ENCODE peak calls at places on chromosomes 6 and 20, in nine cellular contexts. Z, F, I, C, J, L, A, K and H are unnamed samples.
A peak's percentile ranks its signal among the peaks of the same experiment; 100 is the strongest.

GRCh38 chr6:169905041-169905807 is 153.8 kb downstream of the ERMARD start:
- DNase-seq in Z (no peak), F (no peak), I (no peak), C (no peak), J (no peak), L (no peak), A (no peak), K (peak; percentile 31), H (no peak)

GRCh38 chr6:32954212-32954745 is 1.4 kb upstream of the HLA-DMA start:
- DNase-seq in Z (no peak), F (no peak), I (no peak), C (no peak), J (no peak), L (no peak), A (no peak), K (no peak), H (no peak)

GRCh38 chr20:841568-842546 is 8.3 kb downstream of the FAM110A start:
- DNase-seq in Z (no peak), F (no peak), I (peak; percentile 77), C (no peak), J (no peak), L (no peak), A (no peak), K (no peak), H (no peak)

GRCh38 chr6:135789375-135789774 is 62.1 kb upstream of the PDE7B start:
- DNase-seq in Z (no peak), F (no peak), I (no peak), C (no peak), J (no peak), L (no peak), A (no peak), K (no peak), H (no peak)

GRCh38 chr6:69875715-69876114 is 9.4 kb downstream of the COL19A1 start:
- DNase-seq in Z (no peak), F (no peak), I (no peak), C (no peak), J (no peak), L (no peak), A (no peak), K (no peak), H (no peak)

GRCh38 chr6:131383421-131384411 is 189.3 kb upstream of the ARG1 start:
- DNase-seq in Z (no peak), F (no peak), I (no peak), C (no peak), J (no peak), L (no peak), A (no peak), K (no peak), H (no peak)

GRCh38 chr6:84773431-84774173 is 9.2 kb upstream of the TBX18 start:
- DNase-seq in Z (no peak), F (no peak), I (no peak), C (no peak), J (no peak), L (no peak), A (no peak), K (no peak), H (no peak)

GRCh38 chr6:77456531-77457248 is 6.6 kb downstream of the HTR1B start:
- DNase-seq in Z (no peak), F (no peak), I (no peak), C (no peak), J (no peak), L (no peak), A (no peak), K (no peak), H (no peak)

GRCh38 chr20:52410182-52410647 is 218.6 kb upstream of the ZFP64 start:
- DNase-seq in Z (no peak), F (no peak), I (no peak), C (peak; percentile 38), J (no peak), L (no peak), A (no peak), K (peak; percentile 53), H (no peak)

GRCh38 chr20:23820493-23820892 is 6.0 kb downstream of the CST2 start:
- DNase-seq in Z (no peak), F (no peak), I (no peak), C (no peak), J (no peak), L (no peak), A (no peak), K (no peak), H (no peak)

GRCh38 chr6:149846321-149846720 is 17.8 kb downstream of the LRP11 start:
- DNase-seq in Z (no peak), F (no peak), I (peak; percentile 67), C (no peak), J (no peak), L (no peak), A (no peak), K (peak; percentile 26), H (no peak)

GRCh38 chr6:115999256-115999655 is 61.4 kb downstream of the FRK start:
- DNase-seq in Z (no peak), F (no peak), I (no peak), C (no peak), J (no peak), L (no peak), A (no peak), K (no peak), H (no peak)

GRCh38 chr6:42190784-42191183 is 4.0 kb downstream of the GUCA1B start:
- DNase-seq in Z (no peak), F (no peak), I (no peak), C (no peak), J (no peak), L (no peak), A (no peak), K (no peak), H (no peak)

GRCh38 chr6:16184129-16184528 is 54.3 kb upstream of the GMPR start:
- DNase-seq in Z (peak; percentile 76), F (no peak), I (no peak), C (no peak), J (no peak), L (no peak), A (no peak), K (no peak), H (no peak)

GRCh38 chr6:157095569-157095968 is 227.8 kb downstream of the TMEM242 start:
- DNase-seq in Z (no peak), F (no peak), I (no peak), C (no peak), J (no peak), L (no peak), A (no peak), K (no peak), H (no peak)